ENCODE peak calls at places on chromosomes 4 and X, in four cellular contexts. One of them, this sample, is unnamed.

GRCh38 chrX:20382518-20383291 is 116.0 kb upstream of the RPS6KA3 start:
- DNase-seq in nephron progenitor cell: no peak
- DNase-seq in testis: no peak
- DNase-seq in stomach: no peak
- DNase-seq in this sample: no peak

GRCh38 chrX:23726196-23726595 is 16.9 kb downstream of the ACOT9 start:
- DNase-seq in testis: no peak
- DNase-seq in stomach: no peak
- DNase-seq in nephron progenitor cell: no peak
- DNase-seq in this sample: no peak

GRCh38 chrX:131795442-131796229 is 227.5 kb upstream of the STK26 start:
- DNase-seq in nephron progenitor cell: no peak
- DNase-seq in stomach: peak; percentile 59
- DNase-seq in testis: no peak
- DNase-seq in this sample: no peak

GRCh38 chrX:110504947-110505346 is 146.3 kb downstream of the RTL9 start:
- DNase-seq in nephron progenitor cell: no peak
- DNase-seq in testis: no peak
- DNase-seq in stomach: no peak
- DNase-seq in this sample: no peak

GRCh38 chr4:3516836-3517730 is 15.1 kb downstream of the LRPAP1 start:
- DNase-seq in stomach: no peak
- DNase-seq in nephron progenitor cell: no peak
- DNase-seq in testis: no peak
- DNase-seq in this sample: no peak

GRCh38 chr4:74223801-74224200 is 65.9 kb downstream of the MTHFD2L start:
- DNase-seq in stomach: no peak
- DNase-seq in testis: no peak
- DNase-seq in nephron progenitor cell: no peak
- DNase-seq in this sample: no peak

GRCh38 chr4:30821891-30822612 is 101.9 kb downstream of the PCDH7 start:
- DNase-seq in nephron progenitor cell: no peak
- DNase-seq in stomach: no peak
- DNase-seq in testis: no peak
- DNase-seq in this sample: no peak

GRCh38 chrX:9566150-9566621 is 101.3 kb downstream of the TBL1X start:
- DNase-seq in stomach: peak; percentile 43
- DNase-seq in nephron progenitor cell: no peak
- DNase-seq in testis: peak; percentile 71
- DNase-seq in this sample: no peak

GRCh38 chrX:145002776-145003175 is 244.5 kb upstream of the SPANXN1 start:
- DNase-seq in nephron progenitor cell: no peak
- DNase-seq in testis: no peak
- DNase-seq in stomach: no peak
- DNase-seq in this sample: no peak

DNA sequence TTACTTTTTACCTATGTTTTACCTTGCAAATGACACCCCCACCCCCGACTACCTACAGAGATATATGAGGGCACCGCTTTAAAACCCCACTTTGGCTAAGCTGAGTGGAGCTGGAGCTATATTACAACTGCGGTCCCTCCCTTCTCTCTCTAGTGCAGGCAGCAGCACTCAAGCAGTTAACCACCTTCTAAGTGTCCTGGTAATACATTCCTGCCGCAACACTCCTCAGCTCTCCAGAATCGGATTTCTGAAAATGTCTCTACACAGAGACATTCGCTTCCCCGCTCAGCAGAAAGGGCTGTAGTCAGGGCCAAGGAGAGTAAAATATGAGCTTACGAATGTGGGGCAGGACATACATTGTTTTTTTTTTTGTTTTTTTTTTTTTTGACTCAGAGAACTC is 287.1 kb upstream of the TET2 start:
- DNase-seq in nephron progenitor cell: peak; percentile 8
- DNase-seq in testis: no peak
- DNase-seq in stomach: no peak
- DNase-seq in this sample: no peak
- TF ChIP-seq CTCF in nephron progenitor cell: no peak
- TF ChIP-seq CTCF in testis: no peak
- TF ChIP-seq CTCF in stomach: no peak
- TF ChIP-seq CTCF in this sample: no peak

GRCh38 chrX:111719426-111720210 is 38.6 kb downstream of the ALG13 start:
- DNase-seq in stomach: no peak
- DNase-seq in nephron progenitor cell: no peak
- DNase-seq in testis: no peak
- DNase-seq in this sample: no peak
- TF ChIP-seq CTCF in stomach: no peak
- TF ChIP-seq CTCF in nephron progenitor cell: peak; percentile 26
- TF ChIP-seq CTCF in testis: no peak
- TF ChIP-seq CTCF in this sample: no peak

DNA sequence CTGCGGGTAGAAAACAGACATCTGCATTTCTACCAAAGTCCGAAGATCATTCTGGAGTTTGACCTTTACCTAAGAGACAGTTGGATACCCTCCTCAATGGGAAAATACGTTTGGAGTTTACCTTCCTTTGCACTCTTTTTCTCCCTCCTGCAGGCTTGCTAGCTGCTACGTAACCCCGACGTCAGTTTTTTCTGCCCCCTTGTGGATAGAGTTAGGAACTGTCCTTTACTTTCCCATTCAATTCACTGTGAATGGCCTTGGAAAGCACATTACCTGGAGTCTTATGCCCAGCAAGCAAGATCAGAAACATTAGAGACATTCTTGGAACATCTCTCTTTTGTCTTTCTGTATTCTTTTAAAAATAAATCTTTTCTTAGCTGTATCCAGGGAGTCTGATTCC is 250.7 kb downstream of the NAP1L3 start:
- DNase-seq in nephron progenitor cell: peak; percentile 30
- DNase-seq in stomach: no peak
- DNase-seq in testis: peak; percentile 19
- DNase-seq in this sample: peak; percentile 9
- TF ChIP-seq CTCF in nephron progenitor cell: peak; percentile 76
- TF ChIP-seq CTCF in stomach: peak; percentile 60
- TF ChIP-seq CTCF in testis: no peak
- TF ChIP-seq CTCF in this sample: peak; percentile 79

GRCh38 chr4:109701566-109702399 is 1.5 kb downstream of the CASP6 start:
- DNase-seq in nephron progenitor cell: peak; percentile 5
- DNase-seq in testis: no peak
- DNase-seq in stomach: no peak
- DNase-seq in this sample: peak; percentile 5
- TF ChIP-seq CTCF in nephron progenitor cell: no peak
- TF ChIP-seq CTCF in testis: no peak
- TF ChIP-seq CTCF in stomach: no peak
- TF ChIP-seq CTCF in this sample: no peak

DNA sequence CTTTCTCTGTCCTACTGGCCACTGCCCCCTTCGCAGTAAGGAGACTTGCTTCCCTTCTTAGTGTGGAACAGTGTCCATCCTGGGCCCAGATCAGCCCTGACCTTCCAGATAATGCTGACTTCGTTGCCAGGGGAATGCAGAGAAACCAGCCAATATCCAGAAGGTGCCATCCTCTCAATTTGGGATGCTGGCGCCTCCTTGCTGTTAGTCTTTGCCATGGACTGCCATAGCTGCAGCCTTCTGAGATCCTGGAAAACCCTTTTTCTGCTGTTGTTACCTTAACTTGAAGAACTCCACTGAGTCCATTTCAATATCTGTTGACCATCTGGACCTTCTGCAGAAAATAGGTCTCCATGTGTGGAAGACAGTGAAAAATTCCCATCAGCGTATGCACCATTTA is 21.8 kb downstream of the RAI2 start:
- DNase-seq in stomach: no peak
- DNase-seq in nephron progenitor cell: no peak
- DNase-seq in testis: no peak
- DNase-seq in this sample: no peak
- TF ChIP-seq CTCF in stomach: no peak
- TF ChIP-seq CTCF in nephron progenitor cell: no peak
- TF ChIP-seq CTCF in testis: no peak
- TF ChIP-seq CTCF in this sample: no peak

DNA sequence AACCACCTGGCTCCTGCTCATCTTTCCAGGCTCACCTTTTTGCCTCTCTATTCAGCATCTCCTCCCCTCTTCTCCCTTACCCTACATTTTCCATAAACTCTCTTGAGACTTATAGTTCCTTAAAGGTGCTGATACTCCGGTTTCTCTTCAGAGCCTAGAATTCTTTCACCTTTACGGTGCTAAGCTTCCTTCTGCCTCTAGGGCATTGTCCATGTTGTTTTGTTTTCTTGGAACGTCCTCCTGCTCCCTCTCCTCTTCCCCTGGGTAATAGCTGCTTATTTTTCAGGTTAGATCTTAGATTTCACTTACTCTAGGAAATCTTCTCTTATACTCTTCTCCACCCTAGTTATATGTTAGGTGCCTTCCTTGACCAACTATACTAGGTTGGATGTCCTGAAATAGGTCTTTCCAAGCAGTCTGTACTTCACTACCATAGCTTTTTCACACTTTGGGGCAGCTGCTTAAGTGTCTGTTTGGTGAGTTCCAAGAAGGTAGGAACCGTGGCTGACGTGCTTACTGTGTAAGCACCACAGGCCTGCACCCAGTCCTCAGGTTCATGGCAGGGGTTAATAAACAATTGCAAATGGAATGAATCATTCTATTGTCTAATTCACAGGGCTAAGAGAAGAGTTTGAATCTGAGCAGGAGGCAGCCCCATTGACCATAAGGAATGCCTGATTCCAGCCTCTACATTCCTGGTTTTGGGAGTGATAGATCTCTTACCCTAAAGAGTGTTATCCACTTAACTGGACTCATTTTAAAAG is 227.5 kb downstream of the MGST2 start:
- DNase-seq in nephron progenitor cell: no peak
- DNase-seq in stomach: no peak
- DNase-seq in testis: no peak
- DNase-seq in this sample: no peak
- TF ChIP-seq CTCF in nephron progenitor cell: no peak
- TF ChIP-seq CTCF in stomach: no peak
- TF ChIP-seq CTCF in testis: no peak
- TF ChIP-seq CTCF in this sample: no peak

This sample was measured in endothelial cell.